ENCODE peak calls at places on chromosome 5, in eight cellular contexts. B, Z, C, V, M, T, U and D are unnamed samples.
A peak's percentile ranks its signal among the peaks of the same experiment; 100 is the strongest.

GRCh38 chr5:15995206-15996052 is 184.2 kb downstream of the MARCHF11 start:
- DNase-seq in B (no peak), Z (peak; percentile 65), C (peak; percentile 56), V (no peak), M (no peak), T (no peak), U (peak; percentile 72), D (peak; percentile 20)

GRCh38 chr5:125113328-125113727 is 366.9 kb upstream of the ZNF608 start:
- DNase-seq in B (no peak), Z (no peak), C (no peak), V (no peak), M (no peak), T (no peak), U (no peak), D (no peak)

GRCh38 chr5:165334186-165334585 is 1828.8 kb downstream of the MAT2B start:
- DNase-seq in B (no peak), Z (no peak), C (peak; percentile 69), V (no peak), M (no peak), T (peak; percentile 39), U (no peak), D (no peak)

GRCh38 chr5:140214831-140215230 is 39.8 kb downstream of the CYSTM1 start:
- DNase-seq in B (no peak), Z (peak; percentile 44), C (peak; percentile 89), V (no peak), M (peak; percentile 79), T (peak; percentile 69), U (no peak), D (no peak)

GRCh38 chr5:150236981-150237754 is 47.3 kb downstream of the SLC6A7 start:
- DNase-seq in B (no peak), Z (no peak), C (no peak), V (no peak), M (no peak), T (no peak), U (no peak), D (no peak)

GRCh38 chr5:53996008-53996407 is 314.4 kb downstream of the ARL15 start:
- DNase-seq in B (no peak), Z (no peak), C (no peak), V (no peak), M (no peak), T (no peak), U (no peak), D (no peak)

GRCh38 chr5:161703528-161703927 is 18.0 kb downstream of the GABRA6 start:
- DNase-seq in B (no peak), Z (no peak), C (no peak), V (no peak), M (no peak), T (no peak), U (no peak), D (no peak)

GRCh38 chr5:148374693-148375360 is 8.9 kb upstream of the FBXO38 start:
- DNase-seq in B (peak; percentile 45), Z (peak; percentile 79), C (peak; percentile 86), V (peak; percentile 24), M (no peak), T (peak; percentile 21), U (peak; percentile 88), D (peak; percentile 19)

DNA sequence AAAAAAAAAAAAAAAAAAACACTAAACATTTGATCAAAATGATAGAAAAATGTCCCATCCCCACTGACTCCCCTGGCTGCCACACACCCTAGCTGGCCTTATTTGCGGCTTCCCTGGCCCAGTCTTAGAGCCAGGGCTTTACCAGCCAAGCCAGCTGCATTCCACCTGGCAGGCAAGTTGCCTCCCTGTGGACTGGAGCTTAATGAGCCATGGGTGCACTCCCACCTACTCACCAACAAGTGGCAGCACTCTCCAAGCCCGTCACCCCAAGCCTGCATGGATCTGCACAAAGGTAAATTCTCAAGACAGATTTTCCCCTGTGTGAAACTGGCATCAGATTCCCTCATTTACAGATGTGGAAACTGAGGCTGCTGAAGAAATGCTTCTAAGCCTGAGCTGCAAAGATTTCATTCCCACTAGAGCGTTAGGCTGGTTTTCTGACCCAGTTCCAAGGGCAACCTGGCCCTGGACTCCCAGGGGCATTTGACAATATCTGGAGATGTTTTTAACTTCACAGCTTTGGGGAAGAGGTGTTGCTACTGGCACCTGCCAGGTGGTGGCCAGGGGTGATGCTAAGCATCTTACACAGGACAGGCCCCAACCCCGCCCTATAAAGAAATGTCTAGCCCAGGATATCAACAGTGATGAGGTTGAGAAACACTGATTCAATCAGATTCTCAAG is 21.9 kb upstream of the VDAC1 start:
- DNase-seq in B (peak; percentile 56), Z (peak; percentile 69), C (peak; percentile 86), V (peak; percentile 94), M (no peak), T (peak; percentile 75), U (peak; percentile 91), D (peak; percentile 45)
- TF ChIP-seq CTCF in B (peak; percentile 68), Z (peak; percentile 65), C (peak; percentile 45), V (peak; percentile 55), M (peak; percentile 33), T (peak; percentile 83), U (peak; percentile 68), D (peak; percentile 25)

DNA sequence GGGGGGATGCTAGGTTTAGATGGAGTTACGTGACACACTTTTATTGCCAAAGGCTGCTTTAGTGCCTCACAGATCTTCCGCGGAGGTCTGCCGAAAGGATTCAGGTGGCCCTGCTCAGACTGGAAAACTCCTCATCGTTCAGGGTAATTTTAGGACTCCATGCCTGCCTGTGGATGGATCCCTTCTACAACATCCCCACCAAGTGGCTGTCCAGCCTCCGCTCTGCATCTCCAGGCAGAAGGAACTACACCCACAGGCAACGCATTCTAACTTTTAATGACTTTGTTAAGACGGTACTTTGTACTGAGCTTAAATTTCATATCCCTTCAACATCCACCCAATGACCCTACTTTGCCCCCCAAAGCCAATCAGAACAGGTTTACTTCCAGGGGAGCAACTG is 29.4 kb downstream of the ATPSCKMT start:
- DNase-seq in B (no peak), Z (no peak), C (no peak), V (no peak), M (no peak), T (no peak), U (peak; percentile 11), D (no peak)
- TF ChIP-seq CTCF in B (no peak), Z (no peak), C (no peak), V (no peak), M (no peak), T (no peak), U (peak; percentile 11), D (no peak)

DNA sequence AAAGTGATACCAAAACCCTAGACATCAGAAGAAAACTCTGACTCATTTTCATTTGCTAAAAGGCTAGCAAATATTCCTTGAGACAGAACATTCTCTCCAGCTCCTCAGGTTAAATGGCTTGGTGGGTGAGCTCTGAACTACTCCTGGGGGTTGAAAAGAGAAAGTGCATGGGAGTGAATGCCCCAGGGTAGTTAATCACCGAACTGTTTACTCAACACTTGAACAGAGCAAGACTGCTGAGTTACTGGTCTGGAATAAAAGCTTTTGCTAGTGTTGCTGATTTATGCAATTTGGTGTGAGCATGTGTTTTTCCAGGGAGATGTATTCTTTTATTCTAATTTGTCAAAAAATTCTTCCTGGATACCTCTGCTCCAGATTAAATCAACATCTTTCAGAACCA is 88.3 kb upstream of the PRDM9 start:
- DNase-seq in B (no peak), Z (no peak), C (peak; percentile 79), V (peak; percentile 12), M (no peak), T (peak; percentile 54), U (peak; percentile 57), D (no peak)
- TF ChIP-seq CTCF in B (no peak), Z (no peak), C (no peak), V (no peak), M (no peak), T (no peak), U (no peak), D (peak; percentile 8)

GRCh38 chr5:1971944-1972343 is 89.2 kb upstream of the IRX4 start:
- DNase-seq in B (no peak), Z (no peak), C (no peak), V (no peak), M (no peak), T (no peak), U (no peak), D (no peak)
- TF ChIP-seq CTCF in B (no peak), Z (no peak), C (no peak), V (no peak), M (no peak), T (no peak), U (no peak), D (no peak)

GRCh38 chr5:59922220-59922619 is 28.7 kb upstream of the PDE4D start:
- DNase-seq in B (no peak), Z (no peak), C (no peak), V (no peak), M (no peak), T (no peak), U (peak; percentile 21), D (no peak)

GRCh38 chr5:59921816-59922215 is 28.3 kb upstream of the PDE4D start:
- DNase-seq in B (no peak), Z (no peak), C (no peak), V (no peak), M (no peak), T (no peak), U (peak; percentile 55), D (peak; percentile 35)

GRCh38 chr5:59923465-59923864 is 29.9 kb upstream of the PDE4D start:
- DNase-seq in B (no peak), Z (peak; percentile 8), C (no peak), V (no peak), M (no peak), T (no peak), U (peak; percentile 48), D (no peak)
- TF ChIP-seq CTCF in B (no peak), Z (no peak), C (no peak), V (no peak), M (peak; percentile 15), T (no peak), U (peak; percentile 57), D (no peak)

GRCh38 chr5:164052536-164053090 is 547.2 kb downstream of the MAT2B start:
- DNase-seq in B (no peak), Z (peak; percentile 78), C (peak; percentile 9), V (no peak), M (no peak), T (no peak), U (no peak), D (no peak)

GRCh38 chr5:164051745-164052144 is 546.3 kb downstream of the MAT2B start:
- DNase-seq in B (no peak), Z (peak; percentile 84), C (no peak), V (no peak), M (no peak), T (no peak), U (no peak), D (no peak)

GRCh38 chr5:164054461-164054860 is 549.0 kb downstream of the MAT2B start:
- DNase-seq in B (no peak), Z (no peak), C (no peak), V (no peak), M (no peak), T (no peak), U (no peak), D (no peak)

GRCh38 chr5:164053123-164053522 is 547.7 kb downstream of the MAT2B start:
- DNase-seq in B (no peak), Z (peak; percentile 18), C (no peak), V (no peak), M (no peak), T (no peak), U (no peak), D (no peak)

DNA sequence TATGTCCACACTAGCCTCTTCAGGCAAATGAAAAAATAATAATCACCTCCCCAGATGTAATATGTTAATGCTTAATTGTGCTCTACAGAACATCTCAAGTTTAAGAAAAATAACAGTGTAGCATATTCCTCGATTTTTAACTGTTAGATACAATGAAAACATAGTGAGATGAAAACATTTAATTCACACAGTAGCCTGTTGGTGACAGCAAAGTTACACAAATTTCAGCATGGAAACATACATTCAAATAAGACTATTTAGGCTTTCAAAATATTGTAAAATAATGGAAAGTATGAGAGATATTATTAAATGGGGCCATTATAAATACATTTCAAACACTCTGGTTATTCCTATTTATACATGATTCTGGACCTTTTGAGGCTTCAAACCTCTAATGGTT is 543.1 kb downstream of the MAT2B start:
- DNase-seq in B (no peak), Z (peak; percentile 71), C (peak; percentile 45), V (no peak), M (no peak), T (no peak), U (no peak), D (no peak)
- TF ChIP-seq CTCF in B (no peak), Z (peak; percentile 19), C (peak; percentile 61), V (no peak), M (no peak), T (no peak), U (peak; percentile 50), D (no peak)